ENCODE peak calls at places on chromosome 3, in four cellular contexts. I, V, E and C are unnamed samples.

GRCh38 chr3:96410006-96410730 is 404.2 kb upstream of the EPHA6 start:
- DNase-seq in I (no peak), V (no peak), E (no peak), C (no peak)

GRCh38 chr3:192899540-192899982 is 18.1 kb downstream of the MB21D2 start:
- DNase-seq in I (no peak), V (no peak), E (no peak), C (no peak)

GRCh38 chr3:52671676-52672075 is 14.0 kb downstream of the PBRM1 start:
- DNase-seq in I (no peak), V (no peak), E (no peak), C (no peak)

GRCh38 chr3:46477756-46478155 is 13.1 kb upstream of the LTF start:
- DNase-seq in I (no peak), V (no peak), E (no peak), C (no peak)

GRCh38 chr3:166455724-166456123 is 618.5 kb upstream of the BCHE start:
- DNase-seq in I (no peak), V (no peak), E (no peak), C (no peak)

GRCh38 chr3:172987268-172987667 is 153.8 kb downstream of the SPATA16 start:
- DNase-seq in I (no peak), V (peak; percentile 19), E (no peak), C (no peak)

GRCh38 chr3:100335137-100335833 is 728 bp downstream of the NIT2 start:
- DNase-seq in I (no peak), V (peak; percentile 45), E (peak; percentile 56), C (no peak)

GRCh38 chr3:132721479-132722164 is 587 bp downstream of the NPHP3 start:
- DNase-seq in I (peak; percentile 52), V (peak; percentile 36), E (no peak), C (peak; percentile 56)

GRCh38 chr3:188239035-188239434 is 85.1 kb downstream of the LPP start:
- DNase-seq in I (no peak), V (no peak), E (no peak), C (no peak)

GRCh38 chr3:161096771-161097367 is 8.3 kb downstream of the B3GALNT1 start:
- DNase-seq in I (no peak), V (peak; percentile 7), E (no peak), C (no peak)

GRCh38 chr3:161275919-161276318 is 54.8 kb downstream of the NMD3 start:
- DNase-seq in I (no peak), V (no peak), E (no peak), C (no peak)

GRCh38 chr3:161500057-161500836 is 3.6 kb downstream of the OTOL1 start:
- DNase-seq in I (no peak), V (peak; percentile 17), E (no peak), C (no peak)

GRCh38 chr3:188673509-188674239 is 498.1 kb upstream of the TPRG1 start:
- DNase-seq in I (no peak), V (peak; percentile 95), E (no peak), C (no peak)

GRCh38 chr3:10090181-10090580 is 17.9 kb downstream of the FANCD2OS start:
- DNase-seq in I (no peak), V (no peak), E (no peak), C (no peak)

GRCh38 chr3:28948685-28949084 is 332.2 kb upstream of the RBMS3 start:
- DNase-seq in I (no peak), V (no peak), E (no peak), C (no peak)

GRCh38 chr3:135851201-135852061 is 114.1 kb upstream of the PPP2R3A start:
- DNase-seq in I (no peak), V (no peak), E (no peak), C (no peak)

GRCh38 chr3:182905623-182906022 is 74.7 kb downstream of the DCUN1D1 start:
- DNase-seq in I (no peak), V (no peak), E (no peak), C (no peak)

GRCh38 chr3:78878011-78878410 is 889.8 kb downstream of the ROBO1 start:
- DNase-seq in I (no peak), V (no peak), E (no peak), C (no peak)

GRCh38 chr3:159804726-159805410 is 183.8 kb upstream of the IL12A start:
- DNase-seq in I (peak; percentile 80), V (peak; percentile 79), E (no peak), C (peak; percentile 30)

GRCh38 chr3:31219131-31219843 is 313.4 kb upstream of the STT3B start:
- DNase-seq in I (no peak), V (no peak), E (no peak), C (no peak)

GRCh38 chr3:42502429-42503250 is at the start of gene VIPR1:
- DNase-seq in I (peak; percentile 89), V (peak; percentile 92), E (peak; percentile 87), C (peak; percentile 92)

GRCh38 chr3:127137113-127137512 is 55.8 kb upstream of the PRR23E start:
- DNase-seq in I (no peak), V (no peak), E (no peak), C (no peak)

GRCh38 chr3:107797586-107797985 is 274.8 kb downstream of the BBX start:
- DNase-seq in I (no peak), V (peak; percentile 44), E (no peak), C (no peak)

GRCh38 chr3:131795382-131796085 is 239.3 kb downstream of the CPNE4 start:
- DNase-seq in I (no peak), V (no peak), E (no peak), C (no peak)

GRCh38 chr3:178155521-178155920 is 380.7 kb upstream of the KCNMB2 start:
- DNase-seq in I (no peak), V (no peak), E (no peak), C (no peak)
- TF ChIP-seq CTCF in I (no peak), V (no peak), E (no peak), C (no peak)

GRCh38 chr3:134533493-134533892 is 47.6 kb downstream of the CEP63 start:
- DNase-seq in I (no peak), V (no peak), E (no peak), C (no peak)
- TF ChIP-seq CTCF in I (no peak), V (no peak), E (no peak), C (no peak)

GRCh38 chr3:101849714-101850326 is 506 bp downstream of the NFKBIZ start:
- DNase-seq in I (peak; percentile 38), V (no peak), E (peak; percentile 66), C (peak; percentile 48)
- TF ChIP-seq CTCF in I (no peak), V (peak; percentile 14), E (no peak), C (no peak)

GRCh38 chr3:14608298-14608697 is 43.3 kb upstream of the CCDC174 start:
- DNase-seq in I (no peak), V (no peak), E (no peak), C (no peak)
- TF ChIP-seq CTCF in I (no peak), V (no peak), E (no peak), C (no peak)

GRCh38 chr3:110178965-110179364 is 841.6 kb upstream of the DPPA4 start:
- DNase-seq in I (no peak), V (no peak), E (no peak), C (no peak)

GRCh38 chr3:110174908-110175307 is 837.6 kb upstream of the DPPA4 start:
- DNase-seq in I (no peak), V (no peak), E (no peak), C (no peak)

GRCh38 chr3:110180733-110181132 is 843.4 kb upstream of the DPPA4 start:
- DNase-seq in I (no peak), V (no peak), E (no peak), C (no peak)
- TF ChIP-seq CTCF in I (no peak), V (no peak), E (no peak), C (no peak)

DNA sequence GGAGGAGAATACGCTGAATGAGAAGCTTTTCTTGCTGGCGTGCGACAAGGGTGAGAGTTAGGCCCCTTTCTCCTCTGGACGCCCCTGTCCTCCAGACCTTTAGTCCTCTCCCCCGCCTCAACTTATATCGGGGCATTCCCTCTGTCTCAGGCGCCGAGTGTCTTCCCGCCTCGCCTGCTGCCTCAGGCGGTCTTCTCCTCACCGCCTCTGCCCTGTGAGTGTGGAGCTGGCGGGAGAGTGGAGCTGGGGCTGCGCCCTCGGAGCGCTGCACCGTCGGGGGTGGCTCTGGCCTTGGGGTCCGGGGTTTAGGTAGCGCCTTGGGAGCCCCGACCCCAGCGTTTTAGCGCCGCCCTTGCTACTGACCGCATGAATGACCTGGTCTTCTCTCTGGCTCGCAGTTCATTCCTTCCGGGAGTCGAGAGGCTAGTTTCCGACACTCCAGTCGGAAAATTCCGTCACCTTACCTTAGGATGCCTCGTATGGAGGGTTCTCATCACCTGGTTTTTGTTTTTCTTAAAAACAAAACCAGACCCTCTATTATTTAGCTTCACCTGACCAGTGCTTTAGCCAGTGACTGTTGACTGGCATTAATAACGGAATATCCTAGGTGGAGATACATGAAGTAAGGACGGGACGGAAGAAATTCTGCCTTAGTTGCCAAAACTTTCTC is 983 bp downstream of the TRPC1 start:
- DNase-seq in I (peak; percentile 33), V (peak; percentile 34), E (no peak), C (peak; percentile 54)
- TF ChIP-seq CTCF in I (no peak), V (no peak), E (no peak), C (no peak)

GRCh38 chr3:116770815-116771450 is 61.4 kb downstream of the TUSC7 start:
- DNase-seq in I (peak; percentile 73), V (peak; percentile 50), E (peak; percentile 48), C (peak; percentile 77)
- TF ChIP-seq CTCF in I (peak; percentile 96), V (peak; percentile 87), E (peak; percentile 91), C (peak; percentile 83)